ENCODE peak calls at places on chromosome 7, in eight cellular contexts. J is IMR-90, N is cardiac fibroblast, Q is choroid plexus epithelial cell, V is esophagus squamous epithelium, L is BJ, U is cardiac muscle cell, Z is GM06990. P is an unnamed sample.

GRCh38 chr7:37149019-37149814 is 299.4 kb downstream of the ELMO1 start:
- DNase-seq in J (no peak), N (peak), Q (no peak), V (no peak), L (no peak), U (no peak), Z (no peak), P (no peak)

GRCh38 chr7:143375298-143376034 is 5.7 kb upstream of the ZYX start:
- DNase-seq in J (no peak), N (no peak), Q (no peak), V (no peak), L (no peak), U (no peak), Z (no peak), P (no peak)

GRCh38 chr7:64630496-64630895 is 35.4 kb upstream of the ZNF107 start:
- DNase-seq in J (peak), N (peak), Q (peak), V (no peak), L (no peak), U (no peak), Z (no peak), P (no peak)

GRCh38 chr7:105188201-105188600 is 174.2 kb downstream of the KMT2E start:
- DNase-seq in J (peak), N (no peak), Q (peak), V (no peak), L (no peak), U (no peak), Z (no peak), P (no peak)

GRCh38 chr7:31079126-31079918 is 27.2 kb downstream of the ADCYAP1R1 start:
- DNase-seq in J (no peak), N (no peak), Q (no peak), V (no peak), L (no peak), U (no peak), Z (no peak), P (no peak)

GRCh38 chr7:33952824-33953223 is 47.5 kb downstream of the BMPER start:
- DNase-seq in J (peak), N (no peak), Q (no peak), V (no peak), L (no peak), U (no peak), Z (no peak), P (no peak)

GRCh38 chr7:50982626-50983025 is 199.9 kb upstream of the GRB10 start:
- DNase-seq in J (no peak), N (no peak), Q (no peak), V (no peak), L (no peak), U (no peak), Z (no peak), P (no peak)

GRCh38 chr7:90675982-90676381 is 79.9 kb downstream of the CDK14 start:
- DNase-seq in J (no peak), N (no peak), Q (no peak), V (no peak), L (no peak), U (no peak), Z (no peak), P (no peak)

GRCh38 chr7:45031829-45032228 is 31.8 kb downstream of the CCM2 start:
- DNase-seq in J (no peak), N (no peak), Q (no peak), V (no peak), L (no peak), U (no peak), Z (no peak), P (no peak)

GRCh38 chr7:100818366-100818765 is 9.0 kb downstream of the EPHB4 start:
- DNase-seq in J (no peak), N (no peak), Q (no peak), V (no peak), L (no peak), U (no peak), Z (no peak), P (no peak)

GRCh38 chr7:19773361-19773760 is at the start of gene TMEM196:
- DNase-seq in J (no peak), N (no peak), Q (no peak), V (no peak), L (no peak), U (peak), Z (no peak), P (no peak)

GRCh38 chr7:150311711-150312110 is 11.4 kb upstream of the LRRC61 start:
- DNase-seq in J (no peak), N (no peak), Q (peak), V (no peak), L (no peak), U (no peak), Z (no peak), P (no peak)

GRCh38 chr7:157044943-157045660 is 34.6 kb upstream of the MNX1 start:
- DNase-seq in J (no peak), N (no peak), Q (no peak), V (no peak), L (no peak), U (no peak), Z (no peak), P (no peak)

GRCh38 chr7:50415844-50416243 is 34.3 kb downstream of the FIGNL1 start:
- DNase-seq in J (no peak), N (no peak), Q (no peak), V (no peak), L (no peak), U (no peak), Z (no peak), P (no peak)

GRCh38 chr7:97018775-97019535 is 5.7 kb downstream of the DLX5 start:
- DNase-seq in J (no peak), N (no peak), Q (no peak), V (no peak), L (no peak), U (no peak), Z (no peak), P (no peak)

GRCh38 chr7:146654048-146654447 is 537.4 kb downstream of the CNTNAP2 start:
- DNase-seq in J (no peak), N (no peak), Q (peak), V (no peak), L (no peak), U (no peak), Z (no peak), P (no peak)

GRCh38 chr7:28180364-28181147 is at the start of gene JAZF1:
- DNase-seq in J (peak), N (peak), Q (peak), V (no peak), L (no peak), U (peak), Z (peak), P (peak)

GRCh38 chr7:120988591-120989299 is at the start of gene CPED1:
- DNase-seq in J (peak), N (peak), Q (peak), V (peak), L (no peak), U (peak), Z (peak), P (peak)

GRCh38 chr7:121456015-121456414 is 59.9 kb upstream of the FAM3C start:
- DNase-seq in J (no peak), N (no peak), Q (no peak), V (no peak), L (no peak), U (no peak), Z (no peak), P (no peak)

GRCh38 chr7:79451580-79451979 is 1.9 kb downstream of the MAGI2 start:
- DNase-seq in J (peak), N (peak), Q (no peak), V (no peak), L (no peak), U (no peak), Z (no peak), P (no peak)

GRCh38 chr7:133230591-133231194 is 22.2 kb upstream of the EXOC4 start:
- DNase-seq in J (peak), N (peak), Q (peak), V (no peak), L (peak), U (peak), Z (no peak), P (no peak)

DNA sequence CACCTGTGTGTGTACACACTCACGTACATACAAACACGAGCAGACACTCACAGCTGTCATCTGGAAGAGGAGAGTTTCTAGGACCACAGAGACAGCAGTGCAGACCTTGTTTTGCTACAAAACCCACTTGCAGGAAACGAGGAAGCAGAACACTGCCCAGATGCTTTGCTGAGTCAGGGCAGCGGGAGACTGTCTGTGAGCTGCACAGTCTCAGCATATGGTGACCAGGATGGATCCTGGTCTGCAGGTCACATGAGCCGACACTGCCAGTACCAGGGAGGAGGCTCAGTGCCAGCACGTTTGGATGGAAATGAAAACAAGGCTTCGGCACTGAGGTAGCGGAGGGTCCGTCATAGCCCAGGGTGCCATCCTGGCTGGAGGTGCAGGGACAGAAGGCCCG is 117.6 kb upstream of the DPP6 start:
- DNase-seq in J (no peak), N (no peak), Q (no peak), V (no peak), L (no peak), U (no peak), Z (no peak), P (no peak)
- H3K4me3 ChIP-seq in J (no peak), N (no peak), Q (no peak), V (no peak), L (no peak), U (no peak), Z (no peak), P (no peak)

DNA sequence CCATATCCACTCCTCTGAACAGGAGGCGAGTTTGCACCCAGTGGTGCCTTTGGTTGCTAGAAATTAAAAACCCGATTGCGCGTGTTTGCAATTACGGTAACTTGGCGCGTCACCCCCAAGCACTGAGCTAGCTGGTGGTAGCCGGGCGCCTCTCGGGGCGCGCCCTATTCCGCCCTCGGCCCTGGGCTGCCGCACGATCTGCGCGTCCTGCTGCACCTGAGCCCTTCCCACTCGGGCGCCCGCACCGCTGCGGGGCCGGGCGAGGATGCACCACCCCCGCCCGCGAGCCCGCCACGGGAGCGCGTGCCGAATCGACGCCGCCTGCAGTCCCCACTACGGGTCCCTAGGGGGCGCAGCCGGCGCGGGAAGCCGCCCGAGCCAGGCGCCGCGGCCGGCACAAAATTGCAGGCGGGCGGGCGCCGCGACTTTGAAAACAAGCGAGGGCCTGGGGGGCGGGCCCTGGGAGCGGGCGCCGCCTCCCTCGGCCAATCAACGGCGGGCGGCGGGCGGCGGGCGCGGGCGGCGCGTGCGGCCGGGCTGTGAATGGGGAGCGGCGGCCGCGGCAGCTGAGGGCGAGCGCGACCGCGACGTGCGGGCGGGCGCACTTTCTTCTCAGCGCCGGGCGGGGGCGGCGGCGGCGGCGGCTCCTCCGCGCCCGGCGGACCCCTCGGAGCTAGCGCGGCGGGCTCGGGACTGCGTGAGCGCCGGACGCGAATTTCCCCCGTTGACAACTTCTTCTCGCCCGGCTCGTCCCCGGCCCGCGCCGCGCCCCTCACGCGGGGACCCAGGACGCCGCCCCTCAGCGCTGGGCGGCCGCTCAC is at the start of gene SDK1:
- DNase-seq in J (peak), N (peak), Q (peak), V (peak), L (no peak), U (peak), Z (peak), P (peak)
- H3K4me3 ChIP-seq in J (peak), N (peak), Q (peak), V (peak), L (peak), U (peak), Z (peak), P (peak)

DNA sequence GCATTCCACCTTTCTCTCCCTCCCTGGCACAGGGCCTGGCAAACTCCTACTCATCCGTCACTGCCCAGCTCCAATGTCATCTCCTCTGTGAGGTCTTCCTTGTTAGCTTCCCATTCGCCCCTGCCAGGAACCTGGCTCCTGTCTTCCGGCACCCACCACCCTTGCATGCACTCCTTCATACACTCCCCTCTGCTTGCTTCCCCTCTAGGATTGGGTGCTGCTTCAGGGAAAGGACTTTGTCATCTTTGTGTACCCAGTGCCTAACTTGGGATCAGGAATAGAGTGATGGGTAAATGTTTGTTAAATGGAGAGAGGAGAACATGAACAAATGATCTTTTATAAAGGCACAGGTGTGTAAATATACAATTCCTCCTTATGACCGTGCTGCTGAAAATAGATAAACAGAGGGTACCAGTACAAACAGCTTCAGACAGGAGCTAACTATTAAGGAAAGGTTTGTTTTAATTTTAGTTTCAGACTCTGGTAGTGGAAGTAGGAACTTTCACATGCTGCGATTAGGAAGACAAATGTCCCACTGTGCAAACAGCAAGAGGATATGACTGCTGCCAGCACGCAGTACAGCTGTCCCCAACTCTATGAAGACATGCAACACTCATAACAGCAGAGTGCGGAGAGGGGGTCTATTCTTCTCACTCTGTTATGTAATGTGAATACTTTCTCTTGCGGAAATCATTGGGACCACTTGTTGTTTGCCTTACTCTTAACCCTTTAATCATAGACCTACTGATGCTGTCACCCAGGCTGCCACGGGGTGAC is 142.5 kb downstream of the CHN2 start:
- DNase-seq in J (no peak), N (no peak), Q (no peak), V (no peak), L (no peak), U (no peak), Z (no peak), P (no peak)
- H3K4me3 ChIP-seq in J (no peak), N (no peak), Q (no peak), V (no peak), L (no peak), U (no peak), Z (no peak), P (no peak)

DNA sequence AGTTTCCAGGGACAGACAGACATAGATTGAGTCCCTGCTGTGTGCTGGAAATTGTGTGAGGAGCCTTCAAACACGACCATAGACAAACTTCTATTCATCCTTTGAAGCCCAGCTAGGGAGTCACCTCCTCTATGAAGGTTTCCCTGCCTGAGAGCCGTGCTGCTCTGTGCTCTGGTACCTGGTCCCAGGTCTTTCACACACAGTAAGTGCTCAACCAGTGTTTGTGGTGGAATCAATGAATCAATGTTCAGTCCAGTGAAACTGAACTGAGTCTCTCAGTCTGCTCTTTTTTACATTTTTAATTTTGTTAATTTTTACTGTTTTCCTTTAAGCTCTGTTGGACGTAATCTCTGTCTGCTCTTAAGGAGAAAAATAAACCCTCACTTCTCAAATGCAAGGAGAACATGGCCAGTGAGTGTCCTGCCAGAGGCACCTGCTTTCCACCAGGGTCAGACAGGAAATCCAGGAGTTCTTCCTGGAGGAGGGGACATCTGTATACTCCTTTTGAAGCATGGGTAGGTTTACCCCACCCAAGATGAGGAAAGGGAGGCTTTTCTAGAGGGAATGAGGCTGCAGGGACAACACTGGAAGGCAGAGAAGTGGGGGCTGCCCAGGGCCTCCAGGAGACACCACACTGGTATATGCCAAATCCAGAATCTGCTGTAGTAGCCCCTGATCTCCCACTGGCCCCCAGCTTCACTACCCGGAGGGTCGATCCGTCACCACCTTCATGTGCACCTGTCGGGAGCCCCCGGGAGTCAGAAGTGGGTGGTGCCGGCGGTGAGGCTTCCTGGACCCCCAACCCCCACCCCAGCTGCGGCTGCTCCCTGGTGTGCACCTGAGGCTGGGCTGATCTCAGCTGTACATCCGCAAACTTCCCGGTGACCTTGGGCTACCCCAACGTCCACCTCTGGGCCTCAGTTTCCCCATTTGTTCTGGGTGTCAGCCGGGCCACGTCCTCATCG is 56.2 kb downstream of the MICALL2 start:
- DNase-seq in J (no peak), N (no peak), Q (no peak), V (no peak), L (no peak), U (no peak), Z (no peak), P (no peak)
- H3K4me3 ChIP-seq in J (no peak), N (no peak), Q (no peak), V (no peak), L (no peak), U (no peak), Z (no peak), P (no peak)

GRCh38 chr7:22549667-22550513 is 49.9 kb upstream of the STEAP1B start:
- DNase-seq in J (peak), N (no peak), Q (no peak), V (no peak), L (no peak), U (peak), Z (no peak), P (no peak)

GRCh38 chr7:22549051-22549450 is 49.1 kb upstream of the STEAP1B start:
- DNase-seq in J (no peak), N (no peak), Q (no peak), V (no peak), L (no peak), U (no peak), Z (no peak), P (no peak)

GRCh38 chr7:22548313-22548712 is 48.3 kb upstream of the STEAP1B start:
- DNase-seq in J (no peak), N (no peak), Q (no peak), V (no peak), L (no peak), U (no peak), Z (no peak), P (no peak)

GRCh38 chr7:22551768-22552513 is 52.0 kb upstream of the STEAP1B start:
- DNase-seq in J (no peak), N (no peak), Q (no peak), V (no peak), L (no peak), U (no peak), Z (peak), P (no peak)

DNA sequence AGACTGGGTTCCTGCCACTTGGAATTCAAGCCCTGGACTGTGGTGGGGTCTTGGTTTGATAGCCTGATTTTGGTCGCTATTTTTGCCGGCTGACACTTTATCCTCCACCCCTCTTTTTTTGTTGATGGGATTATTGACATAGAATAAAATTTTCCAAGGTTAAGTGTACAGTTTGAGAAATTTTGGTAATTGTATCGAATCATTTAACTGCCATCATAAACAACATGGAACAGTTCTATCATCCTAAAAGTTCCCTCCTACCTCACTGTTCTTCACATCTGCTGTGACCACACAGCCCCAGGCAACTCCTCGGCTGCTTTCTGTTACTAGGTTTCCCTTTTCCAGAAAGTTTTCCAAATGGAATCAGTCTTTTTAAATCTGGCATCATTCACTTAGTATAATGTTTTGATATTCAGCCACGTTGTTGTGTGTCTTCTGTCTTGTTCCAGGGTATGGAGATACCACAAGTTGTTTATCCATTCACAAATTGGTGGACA is 50.6 kb upstream of the STEAP1B start:
- DNase-seq in J (no peak), N (no peak), Q (no peak), V (no peak), L (no peak), U (no peak), Z (no peak), P (no peak)
- H3K4me3 ChIP-seq in J (no peak), N (no peak), Q (no peak), V (no peak), L (no peak), U (no peak), Z (no peak), P (no peak)

GRCh38 chr7:130794619-130794922 is 60.6 kb upstream of the KLF14 start:
- DNase-seq in J (no peak), N (no peak), Q (no peak), V (no peak), L (no peak), U (no peak), Z (no peak), P (no peak)
- H3K4me3 ChIP-seq in J (peak), N (no peak), Q (peak), V (peak), L (no peak), U (no peak), Z (no peak), P (no peak)

GRCh38 chr7:140330595-140330994 is 67.7 kb downstream of the SLC37A3 start:
- DNase-seq in J (no peak), N (no peak), Q (no peak), V (no peak), L (no peak), U (no peak), Z (no peak), P (no peak)
- H3K4me3 ChIP-seq in J (no peak), N (no peak), Q (no peak), V (no peak), L (no peak), U (no peak), Z (no peak), P (no peak)

GRCh38 chr7:98619450-98620321 is 2.6 kb downstream of the NPTX2 start:
- DNase-seq in J (peak), N (peak), Q (no peak), V (no peak), L (no peak), U (no peak), Z (no peak), P (no peak)
- H3K4me3 ChIP-seq in J (no peak), N (peak), Q (no peak), V (peak), L (no peak), U (no peak), Z (no peak), P (peak)

P was measured in thoracic aorta.